ENCODE peak calls at places on chromosomes 16 and 17, in seven cellular contexts. D is astrocyte of the spinal cord, S is uterus, C is choroid plexus epithelial cell, J is mucosa of descending colon, W is OCI-LY7, Z is A549. B is an unnamed sample.

GRCh38 chr16:49608801-49609200 is 235.2 kb downstream of the C16orf78 start:
- DNase-seq in D (peak; percentile 81), C (peak; percentile 83), W (peak; percentile 8), Z (no peak), J (no peak), S (no peak), B (no peak)

GRCh38 chr16:11345040-11345862 is at the start of gene RMI2:
- DNase-seq in D (peak; percentile 95), S (peak; percentile 96), J (peak; percentile 98), W (peak; percentile 99), C (peak; percentile 96), Z (peak; percentile 99), B (peak; percentile 93)

GRCh38 chr17:42387663-42388380 is 420 bp downstream of the STAT3 start:
- DNase-seq in D (no peak), W (peak; percentile 34), J (peak; percentile 77), C (peak; percentile 41), Z (no peak), S (peak; percentile 49), B (no peak)

GRCh38 chr16:64121473-64121872 is 1000.4 kb downstream of the CDH11 start:
- DNase-seq in C (peak; percentile 67), S (no peak), J (no peak), D (peak; percentile 7), W (no peak), Z (no peak), B (peak; percentile 63)

GRCh38 chr16:50924759-50925545 is 183.1 kb downstream of the CYLD start:
- DNase-seq in J (no peak), C (no peak), W (no peak), Z (no peak), S (no peak), D (no peak), B (no peak)

GRCh38 chr17:68782829-68783228 is 172.4 kb downstream of the ABCA8 start:
- DNase-seq in S (no peak), W (no peak), D (no peak), C (no peak), J (no peak), Z (no peak), B (no peak)

GRCh38 chr16:85378145-85379040 is 234.7 kb upstream of the GSE1 start:
- DNase-seq in S (no peak), W (no peak), Z (no peak), C (no peak), D (no peak), J (no peak), B (no peak)

GRCh38 chr16:74836111-74836671 is 61.6 kb upstream of the FA2H start:
- DNase-seq in W (no peak), J (no peak), D (no peak), Z (no peak), C (no peak), S (no peak), B (no peak)

GRCh38 chr16:2078096-2078495 is 30.3 kb downstream of the TSC2 start:
- DNase-seq in W (no peak), C (no peak), Z (no peak), D (no peak), S (no peak), J (no peak), B (no peak)

GRCh38 chr17:78142113-78142861 is 3.9 kb upstream of the C17orf99 start:
- DNase-seq in W (no peak), D (peak; percentile 55), C (no peak), J (peak; percentile 90), Z (peak; percentile 85), S (no peak), B (peak; percentile 34)

GRCh38 chr17:40203131-40203530 is 16.0 kb upstream of the WIPF2 start:
- DNase-seq in D (no peak), W (no peak), C (no peak), S (no peak), Z (no peak), J (no peak), B (no peak)

GRCh38 chr17:33651631-33652030 is 358.5 kb upstream of the ASIC2 start:
- DNase-seq in D (no peak), W (no peak), Z (peak; percentile 13), C (no peak), S (no peak), J (no peak), B (no peak)

GRCh38 chr17:33653389-33653788 is 360.3 kb upstream of the ASIC2 start:
- DNase-seq in C (no peak), Z (no peak), J (no peak), D (no peak), W (no peak), S (no peak), B (no peak)

GRCh38 chr17:33642002-33642401 is 348.9 kb upstream of the ASIC2 start:
- DNase-seq in J (no peak), C (no peak), D (no peak), S (no peak), Z (no peak), W (peak; percentile 2), B (no peak)

DNA sequence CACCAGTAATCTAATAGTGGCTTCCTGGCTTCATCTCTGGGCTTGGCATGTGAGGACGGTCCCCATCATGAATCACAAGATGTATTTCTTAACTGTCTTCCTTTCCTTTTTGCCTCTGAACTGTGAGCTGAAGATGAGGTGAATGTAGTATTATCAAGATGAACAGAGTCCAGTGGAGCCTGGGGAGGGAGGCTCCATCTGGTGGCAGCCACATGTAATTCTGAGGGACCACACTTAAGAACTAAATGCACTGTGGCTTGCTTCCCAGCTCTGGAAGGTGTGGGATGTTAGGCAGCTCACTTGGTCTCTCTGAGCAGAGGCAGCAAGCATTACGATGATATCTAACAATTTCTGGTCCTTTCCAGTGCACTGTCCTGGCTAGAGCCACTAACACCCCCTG is 354.9 kb upstream of the ASIC2 start:
- DNase-seq in C (peak; percentile 29), W (peak; percentile 1), S (no peak), D (no peak), J (no peak), Z (peak; percentile 20), B (no peak)
- TF ChIP-seq CTCF in C (peak; percentile 52), W (peak; percentile 66), S (peak; percentile 62), D (peak; percentile 4), J (no peak), Z (peak; percentile 50), B (peak; percentile 42)

GRCh38 chr17:62591323-62591722 is 36.1 kb upstream of the MRC2 start:
- DNase-seq in W (no peak), Z (no peak), D (no peak), J (no peak), C (no peak), S (no peak), B (no peak)

GRCh38 chr17:62597150-62597549 is 30.3 kb upstream of the MRC2 start:
- DNase-seq in D (no peak), J (no peak), S (no peak), Z (no peak), C (no peak), W (no peak), B (no peak)

GRCh38 chr17:62595484-62595883 is 32.0 kb upstream of the MRC2 start:
- DNase-seq in J (no peak), Z (no peak), D (no peak), W (no peak), S (no peak), C (no peak), B (no peak)

GRCh38 chr17:62596662-62597061 is 30.8 kb upstream of the MRC2 start:
- DNase-seq in Z (no peak), W (no peak), C (no peak), J (no peak), S (no peak), D (no peak), B (no peak)

GRCh38 chr17:62592305-62593099 is 35.0 kb upstream of the MRC2 start:
- DNase-seq in J (no peak), W (no peak), S (no peak), D (peak; percentile 40), C (peak; percentile 83), Z (no peak), B (no peak)
- TF ChIP-seq CTCF in J (no peak), W (no peak), S (no peak), D (peak; percentile 23), C (peak; percentile 41), Z (no peak), B (peak; percentile 43)

DNA sequence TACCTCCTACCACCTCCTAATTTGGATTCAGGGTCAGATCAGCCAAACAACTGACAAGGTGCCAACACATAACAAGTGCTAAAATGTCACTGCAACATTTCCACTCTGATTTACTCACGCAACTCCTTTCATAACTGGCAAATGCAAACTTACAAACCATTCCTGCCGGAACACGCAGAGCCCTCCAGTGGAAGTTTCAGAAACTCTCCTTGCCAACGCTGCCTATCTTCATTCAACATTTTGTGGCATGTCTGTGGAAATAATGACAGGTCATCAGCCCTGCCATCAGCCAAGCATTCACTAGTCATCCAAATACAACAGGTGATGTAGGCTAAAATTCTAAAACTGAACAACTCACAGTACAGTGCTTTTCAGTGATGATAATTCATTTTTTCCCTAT is 37.7 kb upstream of the OR3A1 start:
- DNase-seq in S (no peak), D (no peak), C (no peak), Z (no peak), W (no peak), J (no peak), B (no peak)
- TF ChIP-seq CTCF in S (no peak), D (no peak), C (no peak), Z (peak; percentile 14), W (peak; percentile 20), J (no peak), B (peak; percentile 14)

GRCh38 chr17:8628172-8628571 is 2.4 kb downstream of the MYH10 start:
- DNase-seq in Z (no peak), S (no peak), C (no peak), J (no peak), D (no peak), W (no peak), B (no peak)
- TF ChIP-seq CTCF in Z (no peak), S (no peak), C (no peak), J (no peak), D (no peak), W (no peak), B (no peak)

GRCh38 chr16:19071811-19072777 is 4.7 kb downstream of the COQ7 start:
- DNase-seq in W (peak; percentile 67), D (peak; percentile 58), C (peak; percentile 75), S (no peak), J (no peak), Z (peak; percentile 41), B (peak; percentile 44)
- TF ChIP-seq CTCF in W (peak; percentile 84), D (peak; percentile 81), C (peak; percentile 87), S (peak; percentile 40), J (peak; percentile 44), Z (peak; percentile 90), B (peak; percentile 85)

DNA sequence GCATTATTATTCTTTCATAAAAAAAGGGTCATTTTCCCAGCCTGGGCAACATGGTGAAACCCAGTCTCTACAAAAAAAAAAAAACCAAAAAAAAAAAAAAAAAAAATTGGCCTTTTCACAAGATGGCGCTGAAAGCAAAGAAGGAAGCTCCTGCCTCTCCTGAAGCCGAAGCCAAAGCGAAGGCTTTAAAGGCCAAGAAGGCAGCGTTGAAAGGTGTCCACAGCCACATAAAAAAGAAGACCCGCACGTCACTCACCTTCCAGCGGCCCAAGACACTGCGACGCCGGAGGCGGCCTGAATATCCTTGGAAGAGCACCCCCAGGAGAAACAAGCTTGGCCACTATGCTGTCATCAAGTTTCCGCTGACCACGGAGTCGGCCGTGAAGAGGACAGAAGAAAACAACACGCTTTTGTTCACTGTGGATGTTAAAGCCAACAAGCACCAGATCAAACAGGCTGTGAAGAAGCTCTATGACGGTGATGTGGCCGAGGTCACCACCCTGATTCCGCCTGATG is 4.9 kb upstream of the PGAP6 start:
- DNase-seq in D (no peak), W (no peak), J (no peak), C (no peak), S (no peak), Z (no peak), B (no peak)
- TF ChIP-seq CTCF in D (no peak), W (peak; percentile 54), J (no peak), C (peak; percentile 15), S (no peak), Z (peak; percentile 40), B (no peak)

GRCh38 chr17:15096511-15096910 is 168.6 kb downstream of the PMP22 start:
- DNase-seq in S (no peak), Z (no peak), C (no peak), D (no peak), J (no peak), W (no peak), B (no peak)
- TF ChIP-seq CTCF in S (no peak), Z (no peak), C (no peak), D (no peak), J (no peak), W (no peak), B (no peak)

B was measured in HFFc6.